ENCODE peak calls at places on chromosomes 1 and 21, in six cellular contexts. N, X, Y, F, I and T are unnamed samples.

GRCh38 chr1:66253330-66253921 is 280.5 kb upstream of the SGIP1 start:
- DNase-seq in F (no peak), N (peak), Y (peak), X (peak), I (no peak), T (no peak)

GRCh38 chr1:157966034-157966671 is 27.3 kb upstream of the KIRREL1 start:
- DNase-seq in F (no peak), I (no peak), X (no peak), Y (peak), N (peak), T (no peak)

GRCh38 chr1:56920551-56920950 is 45.3 kb downstream of the C8B start:
- DNase-seq in F (no peak), N (no peak), I (no peak), Y (no peak), X (no peak), T (no peak)

GRCh38 chr1:89808429-89809117 is 12.3 kb upstream of the LRRC8D start:
- DNase-seq in X (no peak), F (no peak), Y (peak), I (no peak), N (no peak), T (no peak)

GRCh38 chr1:179300112-179300511 is 6.5 kb downstream of the SOAT1 start:
- DNase-seq in N (no peak), I (no peak), F (no peak), X (no peak), Y (no peak), T (no peak)

GRCh38 chr1:92980732-92981647 is 19.7 kb upstream of the DIPK1A start:
- DNase-seq in F (peak), X (no peak), I (peak), N (no peak), Y (no peak), T (no peak)

GRCh38 chr1:227782226-227782625 is 33.2 kb upstream of the PRSS38 start:
- DNase-seq in Y (no peak), X (no peak), N (no peak), I (no peak), F (no peak), T (no peak)

GRCh38 chr1:66607458-66607857 is 73.5 kb downstream of the SGIP1 start:
- DNase-seq in I (no peak), N (no peak), F (no peak), Y (no peak), X (no peak), T (no peak)

GRCh38 chr1:111723091-111723806 is 15.9 kb downstream of the INKA2 start:
- DNase-seq in F (peak), N (no peak), X (no peak), I (no peak), Y (no peak), T (no peak)

GRCh38 chr1:205577874-205578658 is 53.7 kb downstream of the ELK4 start:
- DNase-seq in N (peak), F (no peak), X (no peak), Y (peak), I (no peak), T (peak)

GRCh38 chr1:55146781-55147180 is 68.4 kb downstream of the USP24 start:
- DNase-seq in X (no peak), Y (peak), I (no peak), F (no peak), N (no peak), T (peak)

GRCh38 chr1:228180271-228180987 is 14.8 kb downstream of the IBA57 start:
- DNase-seq in N (peak), Y (no peak), I (no peak), F (no peak), X (no peak), T (no peak)

GRCh38 chr1:91754348-91754747 is 131.6 kb downstream of the TGFBR3 start:
- DNase-seq in I (no peak), X (peak), N (peak), Y (peak), F (no peak), T (no peak)

GRCh38 chr1:163188947-163189346 is 13.8 kb downstream of the RGS5 start:
- DNase-seq in F (no peak), Y (no peak), N (no peak), I (no peak), X (no peak), T (no peak)

GRCh38 chr1:62621907-62622306 is 24.6 kb downstream of the ANGPTL3 start:
- DNase-seq in Y (peak), I (no peak), F (no peak), X (peak), N (peak), T (no peak)

GRCh38 chr1:10287023-10287645 is 76.8 kb downstream of the KIF1B start:
- DNase-seq in F (no peak), N (no peak), Y (no peak), I (no peak), X (no peak), T (no peak)

GRCh38 chr1:14689996-14690614 is 91.6 kb downstream of the KAZN start:
- DNase-seq in N (no peak), X (no peak), Y (no peak), I (no peak), F (no peak), T (no peak)

GRCh38 chr1:31598980-31599379 is 18.5 kb upstream of the HCRTR1 start:
- DNase-seq in X (no peak), Y (no peak), N (no peak), F (no peak), I (no peak), T (peak)

GRCh38 chr1:167575649-167576048 is 22.1 kb upstream of the CREG1 start:
- DNase-seq in I (no peak), X (no peak), N (no peak), F (no peak), Y (no peak), T (no peak)

GRCh38 chr21:28770867-28771661 is 221.6 kb downstream of the LTN1 start:
- DNase-seq in F (no peak), I (no peak), Y (peak), X (no peak), N (peak), T (no peak)

GRCh38 chr1:41225495-41225894 is 16.6 kb downstream of the SCMH1 start:
- DNase-seq in F (no peak), N (no peak), I (no peak), X (no peak), Y (no peak), T (no peak)

GRCh38 chr1:207711285-207711684 is 40.6 kb upstream of the CD46 start:
- DNase-seq in X (no peak), N (peak), Y (peak), I (no peak), F (no peak), T (no peak)

GRCh38 chr21:29254550-29254949 is 44.2 kb upstream of the BACH1 start:
- DNase-seq in Y (no peak), N (no peak), F (no peak), X (no peak), I (no peak), T (no peak)